ENCODE peak calls at places on chromosomes 12 and 14, in four cellular contexts. G, J, D and S are unnamed samples.

GRCh38 chr12:126474703-126475102 is 1409.5 kb downstream of the AACS start:
- DNase-seq in G (no peak), J (no peak), D (no peak), S (no peak)

GRCh38 chr12:120224304-120225199 is 23.6 kb upstream of the RPLP0 start:
- DNase-seq in G (no peak), J (no peak), D (peak; percentile 88), S (no peak)

GRCh38 chr12:24111591-24111990 is 162.1 kb upstream of the SOX5 start:
- DNase-seq in G (no peak), J (no peak), D (no peak), S (no peak)

GRCh38 chr12:51389302-51389999 is 1.8 kb downstream of the GALNT6 start:
- DNase-seq in G (peak; percentile 20), J (no peak), D (no peak), S (no peak)

GRCh38 chr12:116882742-116883141 is 1.5 kb upstream of the HRK start:
- DNase-seq in G (no peak), J (no peak), D (no peak), S (no peak)

GRCh38 chr12:19369691-19370148 is 69.6 kb upstream of the AEBP2 start:
- DNase-seq in G (no peak), J (no peak), D (no peak), S (no peak)

GRCh38 chr12:81859521-81859920 is 100.4 kb upstream of the PPFIA2 start:
- DNase-seq in G (no peak), J (no peak), D (no peak), S (no peak)

GRCh38 chr12:92235703-92236472 is 90.2 kb upstream of the BTG1 start:
- DNase-seq in G (no peak), J (no peak), D (no peak), S (no peak)

GRCh38 chr14:61659582-61659981 is 35.7 kb upstream of the HIF1A start:
- DNase-seq in G (no peak), J (no peak), D (no peak), S (no peak)

GRCh38 chr12:31323466-31324115 is 2.4 kb downstream of the SINHCAF start:
- DNase-seq in G (peak; percentile 52), J (no peak), D (peak; percentile 73), S (no peak)

GRCh38 chr12:84756961-84757360 is 155.6 kb downstream of the SLC6A15 start:
- DNase-seq in G (no peak), J (no peak), D (no peak), S (no peak)

GRCh38 chr12:63811334-63811733 is 31.6 kb downstream of the RXYLT1 start:
- DNase-seq in G (no peak), J (no peak), D (no peak), S (no peak)

GRCh38 chr12:10928746-10929286 is at the start of gene PRH2:
- DNase-seq in G (no peak), J (no peak), D (no peak), S (no peak)

GRCh38 chr14:31858868-31859267 is 218.2 kb upstream of the ARHGAP5 start:
- DNase-seq in G (no peak), J (no peak), D (no peak), S (no peak)

GRCh38 chr12:110307372-110307771 is 26.3 kb downstream of the ATP2A2 start:
- DNase-seq in G (no peak), J (no peak), D (no peak), S (no peak)

GRCh38 chr14:84273181-84273580 is 1256.8 kb upstream of the FLRT2 start:
- DNase-seq in G (no peak), J (no peak), D (no peak), S (no peak)

GRCh38 chr14:76151398-76152332 is at the start of gene GPATCH2L:
- DNase-seq in G (peak; percentile 97), J (peak; percentile 45), D (peak; percentile 94), S (peak; percentile 86)

GRCh38 chr12:43899574-43899973 is 63.7 kb downstream of the TMEM117 start:
- DNase-seq in G (no peak), J (no peak), D (no peak), S (no peak)

GRCh38 chr12:75721790-75722189 is 210.4 kb upstream of the KRR1 start:
- DNase-seq in G (no peak), J (no peak), D (no peak), S (no peak)

GRCh38 chr12:56040151-56040550 is 1.6 kb upstream of the RPS26 start:
- DNase-seq in G (no peak), J (no peak), D (no peak), S (no peak)

GRCh38 chr12:15688202-15688736 is 100.9 kb downstream of the EPS8 start:
- DNase-seq in G (no peak), J (peak; percentile 46), D (peak; percentile 82), S (no peak)

GRCh38 chr12:42704340-42704739 is 114.8 kb upstream of the PRICKLE1 start:
- DNase-seq in G (no peak), J (no peak), D (no peak), S (no peak)

GRCh38 chr12:117105902-117106301 is 6.7 kb upstream of the TESC start:
- DNase-seq in G (no peak), J (no peak), D (no peak), S (no peak)

GRCh38 chr14:31770271-31770670 is 209.1 kb downstream of the NUBPL start:
- DNase-seq in G (no peak), J (no peak), D (no peak), S (no peak)

GRCh38 chr12:80858356-80858755 is 79.4 kb downstream of the LIN7A start:
- DNase-seq in G (no peak), J (no peak), D (no peak), S (no peak)

GRCh38 chr12:124000111-124000510 is 27.1 kb downstream of the ZNF664 start:
- DNase-seq in G (no peak), J (no peak), D (no peak), S (no peak)

GRCh38 chr14:68815288-68816182 is 22.7 kb upstream of the ZFP36L1 start:
- DNase-seq in G (peak; percentile 38), J (no peak), D (no peak), S (no peak)

GRCh38 chr14:59919582-59920377 is at the start of gene LRRC9:
- DNase-seq in G (peak; percentile 27), J (no peak), D (peak; percentile 58), S (peak; percentile 71)

GRCh38 chr12:117587646-117588287 is 226.3 kb upstream of the NOS1 start:
- DNase-seq in G (peak; percentile 35), J (peak; percentile 39), D (peak; percentile 64), S (peak; percentile 35)

DNA sequence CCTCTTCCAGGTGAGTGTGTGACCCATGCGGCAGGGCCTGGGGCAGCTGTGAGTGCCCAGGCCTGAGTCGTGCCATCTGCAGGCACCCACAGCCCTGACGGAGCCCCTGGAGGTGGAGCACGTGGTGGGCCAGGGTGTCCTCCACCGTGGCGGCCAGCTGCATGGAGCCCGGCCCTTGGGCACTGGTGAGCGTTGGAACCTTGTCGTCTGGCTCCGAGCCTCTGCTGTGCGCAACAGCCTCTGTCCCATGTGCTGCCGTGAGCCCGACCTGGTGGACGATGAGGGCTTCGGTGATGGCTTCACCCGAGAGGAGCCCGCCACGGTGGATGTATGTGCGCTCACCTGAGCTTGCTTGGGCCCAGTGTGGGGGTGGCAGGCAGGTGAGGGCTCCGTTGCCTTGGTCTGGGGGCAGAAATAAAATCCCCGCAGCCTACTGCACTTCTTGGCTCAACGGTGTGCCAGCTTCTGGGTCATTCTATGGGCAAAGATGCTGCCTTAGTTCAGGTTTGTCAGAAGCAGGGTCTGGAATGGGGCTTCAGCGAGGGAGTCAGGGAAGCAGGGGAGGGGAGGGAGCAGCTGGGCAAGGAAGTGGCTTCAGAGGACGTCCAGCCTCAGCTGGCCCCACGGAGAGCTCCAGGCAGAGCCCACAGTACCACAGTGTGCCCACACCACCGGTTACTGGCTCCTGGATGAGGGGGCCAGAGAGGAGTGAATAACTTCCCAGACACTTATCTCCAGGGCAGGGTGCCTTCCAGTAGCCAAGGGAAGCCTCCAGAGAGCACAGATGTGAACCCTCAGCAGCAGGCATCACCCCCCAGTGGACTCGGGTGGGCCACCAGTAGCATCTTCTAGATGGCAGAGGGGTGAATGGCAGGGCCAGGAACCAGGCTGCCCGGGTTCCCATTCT is 1.2 kb upstream of the ARL6IP4 start:
- DNase-seq in G (no peak), J (no peak), D (no peak), S (no peak)
- H3K4me3 ChIP-seq in G (peak overlapping the region; percentile 82), J (peak overlapping the region; percentile 78), D (peak overlapping the region; percentile 97), S (peak overlapping the region; percentile 83)

DNA sequence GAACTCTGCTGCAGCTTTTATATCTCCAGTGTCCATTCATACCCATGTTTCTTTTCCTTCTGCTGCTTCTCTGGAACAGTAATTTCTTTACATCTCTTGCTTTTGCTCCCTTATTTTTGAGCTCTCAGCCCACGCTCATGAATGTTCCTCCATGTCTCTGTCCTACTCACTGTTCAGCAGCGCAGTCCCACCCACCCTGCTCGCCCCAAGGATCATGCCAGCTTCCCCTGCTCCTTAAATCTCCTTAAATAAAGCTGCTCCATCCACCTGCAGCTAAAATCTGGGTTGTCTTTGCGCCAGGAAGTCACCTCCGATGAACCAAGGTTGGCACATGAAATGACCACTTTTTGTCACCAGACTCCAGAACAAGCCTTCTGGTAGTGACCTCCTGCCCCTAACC is 201.1 kb upstream of the RGS6 start:
- DNase-seq in G (no peak), J (no peak), D (no peak), S (no peak)
- H3K36me3 ChIP-seq in G (peaks cover 26% of the 10 kb centered on the region), J (no peaks in the 10 kb centered on the region), D (peaks cover 75% of the 10 kb centered on the region), S (peaks cover 13% of the 10 kb centered on the region)

DNA sequence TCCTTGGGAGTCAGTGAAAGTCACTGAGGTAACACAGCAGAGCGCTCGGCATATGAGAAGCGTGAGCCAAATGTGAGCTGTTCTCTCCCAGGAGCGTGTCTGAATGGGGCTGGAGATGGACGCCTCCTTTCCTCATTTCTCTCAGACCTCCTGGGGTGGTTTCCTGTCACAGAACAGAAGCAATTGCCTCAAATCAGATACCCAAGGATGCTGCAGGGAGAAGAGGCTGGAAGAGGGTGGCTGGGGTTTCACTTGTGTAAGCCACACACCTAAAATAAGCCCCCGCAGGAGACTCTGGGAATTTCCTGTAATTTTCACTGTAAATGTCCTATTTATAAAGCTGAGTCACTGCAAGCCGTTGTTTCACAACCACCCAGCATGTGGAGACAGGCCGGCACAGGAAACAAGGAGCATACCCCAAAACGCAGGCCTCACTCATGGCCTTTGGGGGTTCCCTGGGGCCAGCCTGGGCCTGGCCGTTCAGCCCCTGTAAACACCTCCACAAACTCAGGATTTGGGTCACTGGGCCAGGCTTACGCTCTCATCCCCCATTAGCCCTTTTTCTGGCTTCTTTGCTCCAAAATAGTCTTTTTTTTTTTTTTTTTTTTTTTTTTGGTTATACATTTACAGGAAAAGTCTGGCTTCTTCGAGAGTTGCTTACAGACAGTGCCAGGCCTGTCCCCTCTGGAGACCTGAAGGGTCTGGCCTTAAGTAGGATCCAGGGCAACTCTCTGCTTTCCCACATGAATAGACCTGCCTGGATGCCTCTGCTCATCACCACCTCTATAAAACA is 55.3 kb downstream of the VCPKMT start:
- DNase-seq in G (peak; percentile 42), J (no peak), D (no peak), S (peak; percentile 18)
- H3K4me3 ChIP-seq in G (peak overlapping the region; percentile 36), J (no peak overlapping the region), D (no peak overlapping the region), S (no peak overlapping the region)

GRCh38 chr12:12521044-12521485 is 41.6 kb downstream of the DUSP16 start:
- DNase-seq in G (no peak), J (no peak), D (no peak), S (no peak)

GRCh38 chr12:12524128-12524527 is 38.5 kb downstream of the DUSP16 start:
- DNase-seq in G (no peak), J (no peak), D (no peak), S (no peak)

GRCh38 chr12:12523229-12523628 is 39.4 kb downstream of the DUSP16 start:
- DNase-seq in G (no peak), J (no peak), D (no peak), S (no peak)

GRCh38 chr12:12520278-12520677 is 42.4 kb downstream of the DUSP16 start:
- DNase-seq in G (no peak), J (no peak), D (no peak), S (no peak)

GRCh38 chr12:12521923-12522322 is 40.7 kb downstream of the DUSP16 start:
- DNase-seq in G (no peak), J (no peak), D (no peak), S (no peak)
- H3K36me3 ChIP-seq in G (peaks cover 3% of the 10 kb centered on the region), J (no peaks in the 10 kb centered on the region), D (peaks cover 34% of the 10 kb centered on the region), S (peaks cover 2% of the 10 kb centered on the region)

GRCh38 chr12:7411343-7411742 is 32.6 kb downstream of the CD163L1 start:
- DNase-seq in G (no peak), J (no peak), D (no peak), S (no peak)
- H3K4me3 ChIP-seq in G (no peak overlapping the region), J (no peak overlapping the region), D (no peak overlapping the region), S (no peak overlapping the region)